ENCODE peak calls at places on chromosomes 16 and 17, in six cellular contexts. One of them, this sample, is unnamed.

GRCh38 chr16:83954577-83955016 is 1.6 kb downstream of the OSGIN1 start:
- DNase-seq in astrocyte of the spinal cord: peak; percentile 18
- DNase-seq in A673: no peak
- DNase-seq in A549: peak; percentile 61
- DNase-seq in naive thymus-derived CD4-positive, alpha-beta T cell: no peak
- DNase-seq in small intestine: peak; percentile 94
- DNase-seq in this sample: peak; percentile 74

GRCh38 chr16:54290203-54291106 is 3.9 kb upstream of the IRX3 start:
- DNase-seq in astrocyte of the spinal cord: peak; percentile 1
- DNase-seq in A673: no peak
- DNase-seq in A549: no peak
- DNase-seq in naive thymus-derived CD4-positive, alpha-beta T cell: no peak
- DNase-seq in small intestine: no peak
- DNase-seq in this sample: no peak

GRCh38 chr16:88651276-88651988 is 579 bp upstream of the CYBA start:
- DNase-seq in astrocyte of the spinal cord: no peak
- DNase-seq in A673: no peak
- DNase-seq in A549: peak; percentile 48
- DNase-seq in naive thymus-derived CD4-positive, alpha-beta T cell: peak; percentile 76
- DNase-seq in small intestine: peak; percentile 60
- DNase-seq in this sample: no peak

GRCh38 chr17:60148300-60148838 is 1.4 kb upstream of the CA4 start:
- DNase-seq in astrocyte of the spinal cord: no peak
- DNase-seq in A673: no peak
- DNase-seq in A549: no peak
- DNase-seq in naive thymus-derived CD4-positive, alpha-beta T cell: no peak
- DNase-seq in small intestine: no peak
- DNase-seq in this sample: no peak

GRCh38 chr17:61127960-61128359 is 271.7 kb upstream of the TBX2 start:
- DNase-seq in astrocyte of the spinal cord: no peak
- DNase-seq in A673: no peak
- DNase-seq in A549: no peak
- DNase-seq in naive thymus-derived CD4-positive, alpha-beta T cell: no peak
- DNase-seq in small intestine: no peak
- DNase-seq in this sample: no peak

GRCh38 chr17:76617838-76618237 is 25.7 kb downstream of the ST6GALNAC1 start:
- DNase-seq in astrocyte of the spinal cord: no peak
- DNase-seq in A673: no peak
- DNase-seq in A549: no peak
- DNase-seq in naive thymus-derived CD4-positive, alpha-beta T cell: no peak
- DNase-seq in small intestine: no peak
- DNase-seq in this sample: no peak

GRCh38 chr17:1645207-1646171 is at the start of gene SCARF1:
- DNase-seq in astrocyte of the spinal cord: no peak
- DNase-seq in A673: no peak
- DNase-seq in A549: no peak
- DNase-seq in naive thymus-derived CD4-positive, alpha-beta T cell: no peak
- DNase-seq in small intestine: no peak
- DNase-seq in this sample: no peak

GRCh38 chr17:40113961-40114272 is 7.9 kb upstream of the MSL1 start:
- DNase-seq in astrocyte of the spinal cord: no peak
- DNase-seq in A673: no peak
- DNase-seq in A549: no peak
- DNase-seq in naive thymus-derived CD4-positive, alpha-beta T cell: no peak
- DNase-seq in small intestine: no peak
- DNase-seq in this sample: peak; percentile 42

GRCh38 chr16:86556576-86556975 is 1.5 kb upstream of the MTHFSD start:
- DNase-seq in astrocyte of the spinal cord: no peak
- DNase-seq in A673: no peak
- DNase-seq in A549: no peak
- DNase-seq in naive thymus-derived CD4-positive, alpha-beta T cell: no peak
- DNase-seq in small intestine: no peak
- DNase-seq in this sample: no peak

GRCh38 chr17:8312251-8312650 is 2.2 kb downstream of the ARHGEF15 start:
- DNase-seq in astrocyte of the spinal cord: no peak
- DNase-seq in A673: no peak
- DNase-seq in A549: no peak
- DNase-seq in naive thymus-derived CD4-positive, alpha-beta T cell: no peak
- DNase-seq in small intestine: no peak
- DNase-seq in this sample: no peak

GRCh38 chr17:309361-309888 is 43.2 kb downstream of the RPH3AL start:
- DNase-seq in astrocyte of the spinal cord: no peak
- DNase-seq in A673: peak; percentile 67
- DNase-seq in A549: peak; percentile 57
- DNase-seq in naive thymus-derived CD4-positive, alpha-beta T cell: no peak
- DNase-seq in small intestine: no peak
- DNase-seq in this sample: no peak

GRCh38 chr17:41076788-41077187 is 7.2 kb upstream of the KRTAP4-7 start:
- DNase-seq in astrocyte of the spinal cord: no peak
- DNase-seq in A673: no peak
- DNase-seq in A549: no peak
- DNase-seq in naive thymus-derived CD4-positive, alpha-beta T cell: no peak
- DNase-seq in small intestine: no peak
- DNase-seq in this sample: no peak

GRCh38 chr17:28173801-28174200 is 131.3 kb downstream of the NLK start:
- DNase-seq in astrocyte of the spinal cord: no peak
- DNase-seq in A673: peak; percentile 52
- DNase-seq in A549: no peak
- DNase-seq in naive thymus-derived CD4-positive, alpha-beta T cell: no peak
- DNase-seq in small intestine: no peak
- DNase-seq in this sample: no peak

GRCh38 chr16:49556252-49557069 is 182.9 kb downstream of the C16orf78 start:
- DNase-seq in astrocyte of the spinal cord: peak; percentile 69
- DNase-seq in A673: peak; percentile 66
- DNase-seq in A549: peak; percentile 31
- DNase-seq in naive thymus-derived CD4-positive, alpha-beta T cell: no peak
- DNase-seq in small intestine: no peak
- DNase-seq in this sample: peak; percentile 92

GRCh38 chr17:69506489-69506888 is 92.0 kb downstream of the MAP2K6 start:
- DNase-seq in astrocyte of the spinal cord: no peak
- DNase-seq in A673: peak; percentile 51
- DNase-seq in A549: peak; percentile 56
- DNase-seq in naive thymus-derived CD4-positive, alpha-beta T cell: no peak
- DNase-seq in small intestine: no peak
- DNase-seq in this sample: peak; percentile 9

GRCh38 chr16:67000384-67001158 is 12.2 kb downstream of the CES4A start:
- DNase-seq in astrocyte of the spinal cord: peak; percentile 13
- DNase-seq in A673: no peak
- DNase-seq in A549: no peak
- DNase-seq in naive thymus-derived CD4-positive, alpha-beta T cell: peak; percentile 61
- DNase-seq in small intestine: peak; percentile 56
- DNase-seq in this sample: peak; percentile 24

GRCh38 chr16:12217341-12217740 is 240.8 kb downstream of the SNX29 start:
- DNase-seq in astrocyte of the spinal cord: no peak
- DNase-seq in A673: no peak
- DNase-seq in A549: no peak
- DNase-seq in naive thymus-derived CD4-positive, alpha-beta T cell: no peak
- DNase-seq in small intestine: no peak
- DNase-seq in this sample: no peak

GRCh38 chr17:69597898-69598692 is 183.6 kb downstream of the MAP2K6 start:
- DNase-seq in astrocyte of the spinal cord: peak; percentile 52
- DNase-seq in A673: no peak
- DNase-seq in A549: peak; percentile 30
- DNase-seq in naive thymus-derived CD4-positive, alpha-beta T cell: no peak
- DNase-seq in small intestine: no peak
- DNase-seq in this sample: no peak

DNA sequence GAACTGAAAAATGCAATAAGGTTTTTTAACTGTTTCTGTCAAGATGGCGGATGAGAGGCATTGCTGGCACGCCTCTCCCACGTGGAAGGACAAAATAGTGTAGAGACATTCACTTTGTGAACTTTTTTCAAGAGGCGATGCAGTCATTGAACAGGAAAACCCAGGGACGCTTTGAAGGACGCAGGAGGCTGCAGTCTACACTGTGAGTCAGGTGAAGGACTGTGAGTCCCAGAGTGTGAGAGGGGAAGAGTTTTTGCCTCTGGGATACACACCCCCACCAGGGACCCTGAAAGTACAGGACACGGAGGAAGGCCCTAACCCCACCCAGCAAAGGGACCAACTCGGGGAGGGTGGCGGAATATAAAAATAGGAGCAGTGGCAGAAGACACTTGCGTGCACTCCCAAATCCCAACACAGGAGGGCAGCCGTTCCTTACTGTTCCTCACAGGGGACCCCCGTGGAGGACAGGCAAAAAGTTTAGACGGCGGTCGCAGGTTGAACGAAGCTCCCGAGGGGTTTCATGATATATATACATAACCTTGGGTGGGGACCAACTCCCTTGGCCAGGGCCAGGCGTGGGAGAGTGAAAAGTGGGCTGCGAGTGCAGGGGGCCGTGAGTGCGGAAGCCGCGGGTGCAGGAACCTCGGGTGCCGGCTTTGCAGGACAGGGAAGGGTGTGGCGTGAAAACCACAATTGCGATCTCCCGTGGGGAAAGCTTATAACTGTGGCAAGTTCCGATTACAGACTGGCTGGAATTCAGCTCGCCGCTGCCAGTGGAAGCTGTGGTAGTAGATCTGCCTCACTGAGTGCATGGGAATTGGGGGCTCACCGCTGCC is 82.0 kb upstream of the ALOX12 start:
- DNase-seq in astrocyte of the spinal cord: peak; percentile 44
- DNase-seq in A673: peak; percentile 88
- DNase-seq in A549: peak; percentile 57
- DNase-seq in naive thymus-derived CD4-positive, alpha-beta T cell: peak; percentile 71
- DNase-seq in small intestine: peak; percentile 33
- DNase-seq in this sample: peak; percentile 76
- H3K4me3 ChIP-seq in astrocyte of the spinal cord: no peak overlapping the region
- H3K4me3 ChIP-seq in A673: peak overlapping the region; percentile 44
- H3K4me3 ChIP-seq in A549: peak overlapping the region; percentile 36
- H3K4me3 ChIP-seq in naive thymus-derived CD4-positive, alpha-beta T cell: peak overlapping the region; percentile 45
- H3K4me3 ChIP-seq in small intestine: no peak overlapping the region
- H3K4me3 ChIP-seq in this sample: no peak overlapping the region

GRCh38 chr16:397736-398332 is 835 bp downstream of the NME4 start:
- DNase-seq in astrocyte of the spinal cord: peak; percentile 59
- DNase-seq in A673: peak; percentile 83
- DNase-seq in A549: peak; percentile 86
- DNase-seq in naive thymus-derived CD4-positive, alpha-beta T cell: no peak
- DNase-seq in small intestine: peak; percentile 55
- DNase-seq in this sample: peak; percentile 51
- H3K4me3 ChIP-seq in astrocyte of the spinal cord: no peak overlapping the region
- H3K4me3 ChIP-seq in A673: peak overlapping the region; percentile 69
- H3K4me3 ChIP-seq in A549: peak overlapping the region; percentile 80
- H3K4me3 ChIP-seq in naive thymus-derived CD4-positive, alpha-beta T cell: no peak overlapping the region
- H3K4me3 ChIP-seq in small intestine: no peak overlapping the region
- H3K4me3 ChIP-seq in this sample: no peak overlapping the region

GRCh38 chr17:79800325-79801155 is 3.7 kb upstream of the CBX8 start:
- DNase-seq in astrocyte of the spinal cord: peak; percentile 69
- DNase-seq in A673: peak; percentile 92
- DNase-seq in A549: no peak
- DNase-seq in naive thymus-derived CD4-positive, alpha-beta T cell: peak; percentile 35
- DNase-seq in small intestine: peak; percentile 57
- DNase-seq in this sample: peak; percentile 65
- H3K4me3 ChIP-seq in astrocyte of the spinal cord: no peak overlapping the region
- H3K4me3 ChIP-seq in A673: peak overlapping the region; percentile 45
- H3K4me3 ChIP-seq in A549: no peak overlapping the region
- H3K4me3 ChIP-seq in naive thymus-derived CD4-positive, alpha-beta T cell: no peak overlapping the region
- H3K4me3 ChIP-seq in small intestine: peak overlapping the region; percentile 33
- H3K4me3 ChIP-seq in this sample: peak overlapping the region; percentile 37

GRCh38 chr17:30952645-30953393 is 18.0 kb upstream of the RNF135 start:
- DNase-seq in astrocyte of the spinal cord: no peak
- DNase-seq in A673: no peak
- DNase-seq in A549: no peak
- DNase-seq in naive thymus-derived CD4-positive, alpha-beta T cell: no peak
- DNase-seq in small intestine: no peak
- DNase-seq in this sample: no peak

GRCh38 chr17:30956764-30957374 is 14.0 kb upstream of the RNF135 start:
- DNase-seq in astrocyte of the spinal cord: peak; percentile 16
- DNase-seq in A673: no peak
- DNase-seq in A549: no peak
- DNase-seq in naive thymus-derived CD4-positive, alpha-beta T cell: no peak
- DNase-seq in small intestine: no peak
- DNase-seq in this sample: peak; percentile 39

GRCh38 chr17:30950669-30951399 is 20.0 kb upstream of the RNF135 start:
- DNase-seq in astrocyte of the spinal cord: peak; percentile 45
- DNase-seq in A673: peak; percentile 11
- DNase-seq in A549: peak; percentile 81
- DNase-seq in naive thymus-derived CD4-positive, alpha-beta T cell: no peak
- DNase-seq in small intestine: peak; percentile 99
- DNase-seq in this sample: no peak

GRCh38 chr17:30957741-30958140 is 13.1 kb upstream of the RNF135 start:
- DNase-seq in astrocyte of the spinal cord: no peak
- DNase-seq in A673: no peak
- DNase-seq in A549: no peak
- DNase-seq in naive thymus-derived CD4-positive, alpha-beta T cell: no peak
- DNase-seq in small intestine: no peak
- DNase-seq in this sample: no peak

GRCh38 chr17:30954046-30954805 is 16.6 kb upstream of the RNF135 start:
- DNase-seq in astrocyte of the spinal cord: no peak
- DNase-seq in A673: no peak
- DNase-seq in A549: no peak
- DNase-seq in naive thymus-derived CD4-positive, alpha-beta T cell: no peak
- DNase-seq in small intestine: no peak
- DNase-seq in this sample: no peak
- H3K4me3 ChIP-seq in astrocyte of the spinal cord: no peak overlapping the region
- H3K4me3 ChIP-seq in A673: no peak overlapping the region
- H3K4me3 ChIP-seq in A549: no peak overlapping the region
- H3K4me3 ChIP-seq in naive thymus-derived CD4-positive, alpha-beta T cell: no peak overlapping the region
- H3K4me3 ChIP-seq in small intestine: no peak overlapping the region
- H3K4me3 ChIP-seq in this sample: no peak overlapping the region

GRCh38 chr17:14153374-14153773 is 83.3 kb downstream of the CDRT15 start:
- DNase-seq in astrocyte of the spinal cord: no peak
- DNase-seq in A673: no peak
- DNase-seq in A549: no peak
- DNase-seq in naive thymus-derived CD4-positive, alpha-beta T cell: no peak
- DNase-seq in small intestine: no peak
- DNase-seq in this sample: no peak

GRCh38 chr17:14158707-14159106 is 78.0 kb downstream of the CDRT15 start:
- DNase-seq in astrocyte of the spinal cord: no peak
- DNase-seq in A673: no peak
- DNase-seq in A549: no peak
- DNase-seq in naive thymus-derived CD4-positive, alpha-beta T cell: no peak
- DNase-seq in small intestine: no peak
- DNase-seq in this sample: no peak

GRCh38 chr17:14156689-14157088 is 80.0 kb downstream of the CDRT15 start:
- DNase-seq in astrocyte of the spinal cord: no peak
- DNase-seq in A673: peak; percentile 9
- DNase-seq in A549: no peak
- DNase-seq in naive thymus-derived CD4-positive, alpha-beta T cell: no peak
- DNase-seq in small intestine: no peak
- DNase-seq in this sample: no peak

GRCh38 chr17:14161419-14161818 is 75.2 kb downstream of the CDRT15 start:
- DNase-seq in astrocyte of the spinal cord: no peak
- DNase-seq in A673: no peak
- DNase-seq in A549: no peak
- DNase-seq in naive thymus-derived CD4-positive, alpha-beta T cell: no peak
- DNase-seq in small intestine: no peak
- DNase-seq in this sample: no peak

DNA sequence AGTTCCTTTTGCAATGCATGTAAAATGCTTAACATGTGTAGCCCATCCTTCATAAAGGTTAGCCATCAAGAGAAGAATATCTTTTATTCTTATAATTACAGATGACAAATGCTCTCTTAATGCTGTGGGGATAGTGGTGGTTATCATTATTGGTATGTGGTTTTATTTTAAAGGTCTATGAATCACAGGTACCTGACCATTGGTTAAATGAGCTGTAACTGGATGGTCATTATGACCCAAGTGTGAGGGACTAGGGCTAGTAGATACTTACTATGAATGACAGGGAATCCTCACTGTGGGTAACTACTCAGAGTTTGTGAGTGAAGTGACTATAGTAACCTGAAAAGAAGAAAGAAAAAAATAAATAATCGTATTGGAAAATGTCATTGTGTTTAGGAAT is 78.8 kb downstream of the CDRT15 start:
- DNase-seq in astrocyte of the spinal cord: no peak
- DNase-seq in A673: no peak
- DNase-seq in A549: no peak
- DNase-seq in naive thymus-derived CD4-positive, alpha-beta T cell: no peak
- DNase-seq in small intestine: no peak
- DNase-seq in this sample: no peak
- H3K4me3 ChIP-seq in astrocyte of the spinal cord: no peak overlapping the region
- H3K4me3 ChIP-seq in A673: no peak overlapping the region
- H3K4me3 ChIP-seq in A549: no peak overlapping the region
- H3K4me3 ChIP-seq in naive thymus-derived CD4-positive, alpha-beta T cell: no peak overlapping the region
- H3K4me3 ChIP-seq in small intestine: no peak overlapping the region
- H3K4me3 ChIP-seq in this sample: no peak overlapping the region

This sample was measured in SJCRH30.